ENCODE peak calls at places on chromosomes 16 and 17, in eight cellular contexts. One of them, this sample, is unnamed.
A peak's percentile ranks its signal among the peaks of the same experiment; 100 is the strongest.

GRCh38 chr17:65078441-65079160 is 22.1 kb upstream of the GNA13 start:
- DNase-seq in SK-N-SH: no peak
- DNase-seq in trophoblast cell: no peak
- DNase-seq in PC-3: peak; percentile 71
- DNase-seq in MM.1S: no peak
- DNase-seq in GM12878: no peak
- DNase-seq in GM23248: peak; percentile 76
- DNase-seq in H9: no peak
- DNase-seq in this sample: peak; percentile 68

GRCh38 chr16:69145658-69146057 is 13.2 kb downstream of the UTP4 start:
- DNase-seq in SK-N-SH: no peak
- DNase-seq in trophoblast cell: peak; percentile 74
- DNase-seq in PC-3: no peak
- DNase-seq in MM.1S: no peak
- DNase-seq in GM12878: no peak
- DNase-seq in GM23248: peak; percentile 30
- DNase-seq in H9: no peak
- DNase-seq in this sample: peak; percentile 44

GRCh38 chr16:27943766-27944165 is 119.7 kb downstream of the GSG1L start:
- DNase-seq in SK-N-SH: no peak
- DNase-seq in trophoblast cell: no peak
- DNase-seq in PC-3: no peak
- DNase-seq in MM.1S: no peak
- DNase-seq in GM12878: no peak
- DNase-seq in GM23248: no peak
- DNase-seq in H9: no peak
- DNase-seq in this sample: no peak

GRCh38 chr16:69724981-69725479 is 1.3 kb downstream of the NQO1 start:
- DNase-seq in SK-N-SH: no peak
- DNase-seq in trophoblast cell: no peak
- DNase-seq in PC-3: no peak
- DNase-seq in MM.1S: no peak
- DNase-seq in GM12878: no peak
- DNase-seq in GM23248: peak; percentile 39
- DNase-seq in H9: no peak
- DNase-seq in this sample: no peak

GRCh38 chr17:73343168-73343634 is 31.4 kb upstream of the CDC42EP4 start:
- DNase-seq in SK-N-SH: peak; percentile 94
- DNase-seq in trophoblast cell: no peak
- DNase-seq in PC-3: no peak
- DNase-seq in MM.1S: no peak
- DNase-seq in GM12878: no peak
- DNase-seq in GM23248: peak; percentile 90
- DNase-seq in H9: peak; percentile 94
- DNase-seq in this sample: peak; percentile 75

GRCh38 chr17:42878123-42878880 is 22.3 kb upstream of the G6PC1 start:
- DNase-seq in SK-N-SH: no peak
- DNase-seq in trophoblast cell: peak; percentile 27
- DNase-seq in PC-3: no peak
- DNase-seq in MM.1S: peak; percentile 62
- DNase-seq in GM12878: no peak
- DNase-seq in GM23248: no peak
- DNase-seq in H9: peak; percentile 95
- DNase-seq in this sample: no peak

GRCh38 chr16:57620316-57621231 is 7.9 kb upstream of the ADGRG1 start:
- DNase-seq in SK-N-SH: no peak
- DNase-seq in trophoblast cell: peak; percentile 94
- DNase-seq in PC-3: peak; percentile 81
- DNase-seq in MM.1S: no peak
- DNase-seq in GM12878: no peak
- DNase-seq in GM23248: no peak
- DNase-seq in H9: no peak
- DNase-seq in this sample: no peak

GRCh38 chr17:42484304-42484703 is 25.6 kb downstream of the ATP6V0A1 start:
- DNase-seq in SK-N-SH: no peak
- DNase-seq in trophoblast cell: no peak
- DNase-seq in PC-3: no peak
- DNase-seq in MM.1S: peak; percentile 83
- DNase-seq in GM12878: peak; percentile 70
- DNase-seq in GM23248: no peak
- DNase-seq in H9: no peak
- DNase-seq in this sample: no peak

GRCh38 chr17:19727466-19728113 is 11.2 kb upstream of the SLC47A2 start:
- DNase-seq in SK-N-SH: no peak
- DNase-seq in trophoblast cell: peak; percentile 23
- DNase-seq in PC-3: no peak
- DNase-seq in MM.1S: no peak
- DNase-seq in GM12878: no peak
- DNase-seq in GM23248: peak; percentile 89
- DNase-seq in H9: no peak
- DNase-seq in this sample: peak; percentile 32

GRCh38 chr16:86513471-86514277 is 3.3 kb downstream of the FOXF1 start:
- DNase-seq in SK-N-SH: no peak
- DNase-seq in trophoblast cell: no peak
- DNase-seq in PC-3: no peak
- DNase-seq in MM.1S: no peak
- DNase-seq in GM12878: no peak
- DNase-seq in GM23248: no peak
- DNase-seq in H9: no peak
- DNase-seq in this sample: no peak

GRCh38 chr17:9350083-9350482 is 225.5 kb downstream of the STX8 start:
- DNase-seq in SK-N-SH: no peak
- DNase-seq in trophoblast cell: no peak
- DNase-seq in PC-3: peak; percentile 76
- DNase-seq in MM.1S: no peak
- DNase-seq in GM12878: no peak
- DNase-seq in GM23248: peak; percentile 98
- DNase-seq in H9: no peak
- DNase-seq in this sample: peak; percentile 96

GRCh38 chr16:12268602-12269001 is 292.1 kb downstream of the SNX29 start:
- DNase-seq in SK-N-SH: no peak
- DNase-seq in trophoblast cell: no peak
- DNase-seq in PC-3: no peak
- DNase-seq in MM.1S: no peak
- DNase-seq in GM12878: no peak
- DNase-seq in GM23248: peak; percentile 17
- DNase-seq in H9: no peak
- DNase-seq in this sample: no peak

GRCh38 chr17:82219083-82219482 is 6.4 kb upstream of the CCDC57 start:
- DNase-seq in SK-N-SH: peak; percentile 37
- DNase-seq in trophoblast cell: no peak
- DNase-seq in PC-3: no peak
- DNase-seq in MM.1S: no peak
- DNase-seq in GM12878: no peak
- DNase-seq in GM23248: no peak
- DNase-seq in H9: peak; percentile 31
- DNase-seq in this sample: no peak

GRCh38 chr16:81608515-81609209 is 164.1 kb downstream of the CMIP start:
- DNase-seq in SK-N-SH: no peak
- DNase-seq in trophoblast cell: peak; percentile 88
- DNase-seq in PC-3: no peak
- DNase-seq in MM.1S: no peak
- DNase-seq in GM12878: no peak
- DNase-seq in GM23248: peak; percentile 96
- DNase-seq in H9: no peak
- DNase-seq in this sample: peak; percentile 81

GRCh38 chr17:32385121-32385520 is 35.2 kb downstream of the ZNF207 start:
- DNase-seq in SK-N-SH: no peak
- DNase-seq in trophoblast cell: no peak
- DNase-seq in PC-3: no peak
- DNase-seq in MM.1S: no peak
- DNase-seq in GM12878: no peak
- DNase-seq in GM23248: no peak
- DNase-seq in H9: no peak
- DNase-seq in this sample: no peak

GRCh38 chr16:79870016-79870886 is 269.7 kb upstream of the MAF start:
- DNase-seq in SK-N-SH: no peak
- DNase-seq in trophoblast cell: no peak
- DNase-seq in PC-3: no peak
- DNase-seq in MM.1S: no peak
- DNase-seq in GM12878: no peak
- DNase-seq in GM23248: no peak
- DNase-seq in H9: no peak
- DNase-seq in this sample: no peak

GRCh38 chr16:84574191-84574590 is 43.7 kb downstream of the COTL1 start:
- DNase-seq in SK-N-SH: no peak
- DNase-seq in trophoblast cell: peak; percentile 32
- DNase-seq in PC-3: no peak
- DNase-seq in MM.1S: no peak
- DNase-seq in GM12878: no peak
- DNase-seq in GM23248: no peak
- DNase-seq in H9: peak; percentile 42
- DNase-seq in this sample: no peak

GRCh38 chr17:80796430-80796861 is 195.2 kb upstream of the CHMP6 start:
- DNase-seq in SK-N-SH: no peak
- DNase-seq in trophoblast cell: no peak
- DNase-seq in PC-3: no peak
- DNase-seq in MM.1S: no peak
- DNase-seq in GM12878: no peak
- DNase-seq in GM23248: no peak
- DNase-seq in H9: no peak
- DNase-seq in this sample: no peak

GRCh38 chr17:63035695-63036094 is 69.7 kb downstream of the TANC2 start:
- DNase-seq in SK-N-SH: no peak
- DNase-seq in trophoblast cell: no peak
- DNase-seq in PC-3: no peak
- DNase-seq in MM.1S: peak; percentile 43
- DNase-seq in GM12878: no peak
- DNase-seq in GM23248: peak; percentile 24
- DNase-seq in H9: no peak
- DNase-seq in this sample: peak; percentile 80

GRCh38 chr17:81899514-81900166 is 2.4 kb upstream of the NPB start:
- DNase-seq in SK-N-SH: no peak
- DNase-seq in trophoblast cell: peak; percentile 69
- DNase-seq in PC-3: no peak
- DNase-seq in MM.1S: no peak
- DNase-seq in GM12878: no peak
- DNase-seq in GM23248: no peak
- DNase-seq in H9: peak; percentile 44
- DNase-seq in this sample: no peak

GRCh38 chr17:45277992-45278391 is 16.1 kb upstream of the SPATA32 start:
- DNase-seq in SK-N-SH: no peak
- DNase-seq in trophoblast cell: no peak
- DNase-seq in PC-3: no peak
- DNase-seq in MM.1S: no peak
- DNase-seq in GM12878: no peak
- DNase-seq in GM23248: peak; percentile 43
- DNase-seq in H9: no peak
- DNase-seq in this sample: peak; percentile 74

GRCh38 chr16:2151188-2152091 is 3.0 kb downstream of the RAB26 start:
- DNase-seq in SK-N-SH: no peak
- DNase-seq in trophoblast cell: no peak
- DNase-seq in PC-3: no peak
- DNase-seq in MM.1S: no peak
- DNase-seq in GM12878: no peak
- DNase-seq in GM23248: no peak
- DNase-seq in H9: peak; percentile 77
- DNase-seq in this sample: no peak
- H3K9ac ChIP-seq in SK-N-SH: peak overlapping the region; percentile 89
- H3K9ac ChIP-seq in trophoblast cell: no peak overlapping the region
- H3K9ac ChIP-seq in PC-3: no peak overlapping the region
- H3K9ac ChIP-seq in MM.1S: peak overlapping the region; percentile 4
- H3K9ac ChIP-seq in GM12878: peak overlapping the region; percentile 100
- H3K9ac ChIP-seq in GM23248: peak overlapping the region; percentile 95
- H3K9ac ChIP-seq in H9: no peak overlapping the region
- H3K9ac ChIP-seq in this sample: peak overlapping the region; percentile 96

GRCh38 chr16:22359679-22360078 is 14.7 kb downstream of the CDR2 start:
- DNase-seq in SK-N-SH: no peak
- DNase-seq in trophoblast cell: no peak
- DNase-seq in PC-3: no peak
- DNase-seq in MM.1S: no peak
- DNase-seq in GM12878: no peak
- DNase-seq in GM23248: no peak
- DNase-seq in H9: no peak
- DNase-seq in this sample: no peak

GRCh38 chr16:22355487-22355908 is 18.9 kb downstream of the CDR2 start:
- DNase-seq in SK-N-SH: no peak
- DNase-seq in trophoblast cell: no peak
- DNase-seq in PC-3: no peak
- DNase-seq in MM.1S: peak; percentile 22
- DNase-seq in GM12878: peak; percentile 56
- DNase-seq in GM23248: peak; percentile 20
- DNase-seq in H9: no peak
- DNase-seq in this sample: no peak

GRCh38 chr16:22358000-22358399 is 16.4 kb downstream of the CDR2 start:
- DNase-seq in SK-N-SH: no peak
- DNase-seq in trophoblast cell: peak; percentile 37
- DNase-seq in PC-3: no peak
- DNase-seq in MM.1S: peak; percentile 50
- DNase-seq in GM12878: no peak
- DNase-seq in GM23248: no peak
- DNase-seq in H9: no peak
- DNase-seq in this sample: no peak

GRCh38 chr16:22356930-22357634 is 17.3 kb downstream of the CDR2 start:
- DNase-seq in SK-N-SH: no peak
- DNase-seq in trophoblast cell: no peak
- DNase-seq in PC-3: no peak
- DNase-seq in MM.1S: no peak
- DNase-seq in GM12878: peak; percentile 52
- DNase-seq in GM23248: no peak
- DNase-seq in H9: no peak
- DNase-seq in this sample: no peak

GRCh38 chr16:22357635-22357971 is 16.8 kb downstream of the CDR2 start:
- DNase-seq in SK-N-SH: no peak
- DNase-seq in trophoblast cell: no peak
- DNase-seq in PC-3: no peak
- DNase-seq in MM.1S: peak; percentile 76
- DNase-seq in GM12878: no peak
- DNase-seq in GM23248: no peak
- DNase-seq in H9: no peak
- DNase-seq in this sample: no peak
- H3K27ac ChIP-seq in SK-N-SH: peak overlapping the region; percentile 81
- H3K27ac ChIP-seq in trophoblast cell: peak overlapping the region; percentile 17
- H3K27ac ChIP-seq in PC-3: no peak overlapping the region
- H3K27ac ChIP-seq in MM.1S: peak overlapping the region; percentile 72
- H3K27ac ChIP-seq in GM12878: peak overlapping the region; percentile 86
- H3K27ac ChIP-seq in GM23248: no peak overlapping the region
- H3K27ac ChIP-seq in H9: no peak overlapping the region
- H3K27ac ChIP-seq in this sample: peak overlapping the region; percentile 57

GRCh38 chr16:87526238-87526947 is 33.6 kb upstream of the ZCCHC14 start:
- DNase-seq in SK-N-SH: no peak
- DNase-seq in trophoblast cell: no peak
- DNase-seq in PC-3: no peak
- DNase-seq in MM.1S: no peak
- DNase-seq in GM12878: no peak
- DNase-seq in GM23248: no peak
- DNase-seq in H9: no peak
- DNase-seq in this sample: no peak
- H3K9ac ChIP-seq in SK-N-SH: no peak overlapping the region
- H3K9ac ChIP-seq in trophoblast cell: no peak overlapping the region
- H3K9ac ChIP-seq in PC-3: no peak overlapping the region
- H3K9ac ChIP-seq in MM.1S: no peak overlapping the region
- H3K9ac ChIP-seq in GM12878: no peak overlapping the region
- H3K9ac ChIP-seq in GM23248: no peak overlapping the region
- H3K9ac ChIP-seq in H9: no peak overlapping the region
- H3K9ac ChIP-seq in this sample: no peak overlapping the region

GRCh38 chr17:35146214-35146833 is 1.3 kb upstream of the UNC45B start:
- DNase-seq in SK-N-SH: no peak
- DNase-seq in trophoblast cell: no peak
- DNase-seq in PC-3: no peak
- DNase-seq in MM.1S: no peak
- DNase-seq in GM12878: no peak
- DNase-seq in GM23248: no peak
- DNase-seq in H9: no peak
- DNase-seq in this sample: no peak
- H3K27ac ChIP-seq in SK-N-SH: no peak overlapping the region
- H3K27ac ChIP-seq in trophoblast cell: no peak overlapping the region
- H3K27ac ChIP-seq in PC-3: no peak overlapping the region
- H3K27ac ChIP-seq in MM.1S: no peak overlapping the region
- H3K27ac ChIP-seq in GM12878: no peak overlapping the region
- H3K27ac ChIP-seq in GM23248: no peak overlapping the region
- H3K27ac ChIP-seq in H9: no peak overlapping the region
- H3K27ac ChIP-seq in this sample: no peak overlapping the region

GRCh38 chr16:53822936-53823529 is 119.1 kb downstream of the FTO start:
- DNase-seq in SK-N-SH: no peak
- DNase-seq in trophoblast cell: peak; percentile 46
- DNase-seq in PC-3: peak; percentile 36
- DNase-seq in MM.1S: peak; percentile 68
- DNase-seq in GM12878: peak; percentile 19
- DNase-seq in GM23248: peak; percentile 16
- DNase-seq in H9: no peak
- DNase-seq in this sample: peak; percentile 52
- H3K9ac ChIP-seq in SK-N-SH: no peak overlapping the region
- H3K9ac ChIP-seq in trophoblast cell: no peak overlapping the region
- H3K9ac ChIP-seq in PC-3: no peak overlapping the region
- H3K9ac ChIP-seq in MM.1S: peak overlapping the region; percentile 7
- H3K9ac ChIP-seq in GM12878: no peak overlapping the region
- H3K9ac ChIP-seq in GM23248: no peak overlapping the region
- H3K9ac ChIP-seq in H9: no peak overlapping the region
- H3K9ac ChIP-seq in this sample: no peak overlapping the region